ENCODE peak calls at places on chromosomes 4 and X, in nine cellular contexts. V is H1, K is esophagus muscularis mucosa, N is GM23338, F is GM12878, C is breast epithelium, T is vagina, P is K562, U is endothelial cell of umbilical vein. J is an unnamed sample. For H3K27me3 and H3K4me1, the result is how much of the 10 kb centered on the place peaks cover.

GRCh38 chr4:83738895-83739294 is 203.0 kb downstream of the GPAT3 start:
- DNase-seq in V (no peak), K (no peak), N (no peak), F (no peak), C (no peak), T (no peak), P (no peak), U (no peak), J (no peak)

GRCh38 chrX:82757614-82758013 is 750.5 kb upstream of the POU3F4 start:
- DNase-seq in V (no peak), K (no peak), N (no peak), F (no peak), C (no peak), T (no peak), P (no peak), U (no peak), J (no peak)

GRCh38 chrX:48938721-48939416 is 18.5 kb downstream of the OTUD5 start:
- DNase-seq in V (no peak), K (no peak), N (no peak), F (peak), C (no peak), T (no peak), P (no peak), U (no peak), J (no peak)

GRCh38 chr4:38382492-38382891 is 281.5 kb upstream of the KLF3 start:
- DNase-seq in V (no peak), K (no peak), N (no peak), F (no peak), C (no peak), T (no peak), P (peak), U (no peak), J (no peak)

GRCh38 chrX:153644356-153645125 is 2.5 kb upstream of the DUSP9 start:
- DNase-seq in V (peak), K (no peak), N (peak), F (no peak), C (no peak), T (no peak), P (peak), U (no peak), J (no peak)

GRCh38 chr4:145230726-145231125 is 50.3 kb upstream of the OTUD4 start:
- DNase-seq in V (no peak), K (no peak), N (no peak), F (no peak), C (no peak), T (no peak), P (no peak), U (no peak), J (no peak)

GRCh38 chr4:38188136-38188535 is 227.9 kb downstream of the PTTG2 start:
- DNase-seq in V (no peak), K (no peak), N (no peak), F (no peak), C (no peak), T (no peak), P (no peak), U (no peak), J (no peak)

GRCh38 chrX:33855251-33855650 is 276.9 kb downstream of the FAM47A start:
- DNase-seq in V (no peak), K (no peak), N (peak), F (no peak), C (no peak), T (no peak), P (no peak), U (no peak), J (no peak)

GRCh38 chr4:164952551-164952950 is 24.9 kb downstream of the TRIM61 start:
- DNase-seq in V (no peak), K (no peak), N (no peak), F (no peak), C (no peak), T (no peak), P (no peak), U (no peak), J (no peak)

GRCh38 chr4:165383757-165384156 is 4.9 kb downstream of the CPE start:
- DNase-seq in V (no peak), K (no peak), N (no peak), F (no peak), C (no peak), T (no peak), P (no peak), U (no peak), J (no peak)

GRCh38 chr4:14196141-14196540 is 568.6 kb upstream of the BOD1L1 start:
- DNase-seq in V (peak), K (no peak), N (peak), F (no peak), C (no peak), T (no peak), P (peak), U (peak), J (no peak)

GRCh38 chr4:26746742-26747351 is 113.8 kb upstream of the STIM2 start:
- DNase-seq in V (no peak), K (no peak), N (no peak), F (peak), C (no peak), T (no peak), P (peak), U (no peak), J (no peak)

GRCh38 chr4:81781824-81782223 is 310.1 kb upstream of the RASGEF1B start:
- DNase-seq in V (no peak), K (no peak), N (no peak), F (no peak), C (no peak), T (no peak), P (no peak), U (no peak), J (no peak)

GRCh38 chrX:53768451-53769246 is 82.1 kb upstream of the HUWE1 start:
- DNase-seq in V (no peak), K (no peak), N (no peak), F (no peak), C (no peak), T (no peak), P (no peak), U (no peak), J (no peak)

GRCh38 chr4:118816538-118817177 is 19.3 kb downstream of the SEC24D start:
- DNase-seq in V (no peak), K (no peak), N (no peak), F (no peak), C (no peak), T (no peak), P (no peak), U (peak), J (no peak)

GRCh38 chr4:6926681-6927478 is 17.3 kb downstream of the TBC1D14 start:
- DNase-seq in V (no peak), K (no peak), N (no peak), F (no peak), C (no peak), T (no peak), P (peak), U (no peak), J (no peak)

GRCh38 chrX:40007746-40008705 is 89.7 kb downstream of the BCOR start:
- DNase-seq in V (peak), K (no peak), N (peak), F (no peak), C (no peak), T (no peak), P (no peak), U (no peak), J (no peak)
- H3K27me3 ChIP-seq in V (half or more), K (under half), N (half or more), F (under half), C (under half), T (under half), P (under half), U (under half), J (under half)

GRCh38 chr4:25158817-25159216 is 1.4 kb downstream of the SEPSECS start:
- DNase-seq in V (no peak), K (no peak), N (no peak), F (no peak), C (no peak), T (no peak), P (no peak), U (no peak), J (no peak)

GRCh38 chr4:25162566-25162965 is 2.3 kb upstream of the SEPSECS start:
- DNase-seq in V (no peak), K (no peak), N (no peak), F (no peak), C (no peak), T (no peak), P (no peak), U (no peak), J (no peak)

GRCh38 chr4:25159837-25160713 is at the start of gene SEPSECS:
- DNase-seq in V (peak), K (peak), N (peak), F (peak), C (peak), T (peak), P (peak), U (peak), J (peak)

GRCh38 chr4:25161599-25161960 is 1.3 kb upstream of the SEPSECS start:
- DNase-seq in V (no peak), K (no peak), N (no peak), F (no peak), C (no peak), T (no peak), P (peak), U (no peak), J (no peak)

GRCh38 chr4:25160714-25161598 is 707 bp upstream of the SEPSECS start:
- DNase-seq in V (no peak), K (no peak), N (no peak), F (no peak), C (no peak), T (no peak), P (peak), U (no peak), J (no peak)
- TF ChIP-seq POLR2AphosphoS5 in V (no peak), K (no peak), N (no peak), F (no peak), C (no peak), T (no peak), P (peak), U (peak), J (no peak)

DNA sequence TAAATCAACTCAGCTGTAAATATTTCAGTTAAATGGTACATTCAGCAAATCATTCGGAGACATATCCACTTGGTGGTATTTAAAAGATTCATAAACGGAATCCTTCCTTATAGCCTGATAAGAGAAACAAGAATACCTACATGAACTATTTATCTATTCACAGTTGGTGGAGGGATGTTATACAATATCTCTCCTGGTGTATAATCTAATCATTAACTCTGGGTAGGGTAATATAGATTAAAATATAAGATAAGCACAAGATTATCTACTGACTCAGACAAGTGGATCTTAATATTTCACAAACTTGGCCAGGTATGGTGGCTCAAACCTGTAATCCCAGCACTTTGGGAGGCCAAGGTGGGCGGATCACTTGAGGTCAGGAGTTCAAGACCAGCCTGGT is 164.5 kb upstream of the MAP3K15 start:
- DNase-seq in V (no peak), K (no peak), N (no peak), F (no peak), C (no peak), T (no peak), P (no peak), U (no peak), J (no peak)
- H3K4me1 ChIP-seq in V (under half), K (under half), N (under half), F (under half), C (under half), T (under half), P (under half), U (under half), J (under half)

GRCh38 chr4:64883087-64883926 is 474.1 kb upstream of the TECRL start:
- DNase-seq in V (no peak), K (no peak), N (no peak), F (no peak), C (no peak), T (no peak), P (no peak), U (no peak), J (no peak)
- H3K27me3 ChIP-seq in V (under half), K (under half), N (under half), F (under half), C (under half), T (under half), P (under half), U (under half), J (under half)

GRCh38 chrX:68685722-68686683 is 38.5 kb downstream of the STARD8 start:
- DNase-seq in V (peak), K (no peak), N (peak), F (no peak), C (no peak), T (no peak), P (peak), U (peak), J (no peak)
- TF ChIP-seq POLR2AphosphoS5 in V (no peak), K (peak), N (peak), F (no peak), C (no peak), T (no peak), P (no peak), U (peak), J (no peak)

GRCh38 chr4:4504783-4505182 is 37.1 kb downstream of the STX18 start:
- DNase-seq in V (no peak), K (no peak), N (no peak), F (no peak), C (no peak), T (no peak), P (no peak), U (no peak), J (no peak)
- H3K4me1 ChIP-seq in V (under half), K (under half), N (under half), F (under half), C (under half), T (under half), P (under half), U (under half), J (under half)

GRCh38 chr4:112522389-112522788 is 6.4 kb upstream of the NEUROG2 start:
- DNase-seq in V (no peak), K (no peak), N (no peak), F (no peak), C (no peak), T (no peak), P (no peak), U (no peak), J (no peak)
- H3K27me3 ChIP-seq in V (half or more), K (half or more), N (half or more), F (under half), C (under half), T (under half), P (under half), U (half or more), J (half or more)

GRCh38 chrX:39396358-39396995 is 595.2 kb downstream of the MID1IP1 start:
- DNase-seq in V (no peak), K (no peak), N (no peak), F (no peak), C (no peak), T (no peak), P (no peak), U (no peak), J (no peak)

GRCh38 chrX:39398215-39398972 is 597.1 kb downstream of the MID1IP1 start:
- DNase-seq in V (no peak), K (no peak), N (no peak), F (no peak), C (no peak), T (no peak), P (no peak), U (no peak), J (no peak)

GRCh38 chrX:39399387-39399786 is 598.1 kb downstream of the MID1IP1 start:
- DNase-seq in V (no peak), K (no peak), N (no peak), F (no peak), C (no peak), T (no peak), P (no peak), U (peak), J (no peak)

GRCh38 chrX:39398973-39399268 is 597.7 kb downstream of the MID1IP1 start:
- DNase-seq in V (no peak), K (no peak), N (no peak), F (no peak), C (no peak), T (no peak), P (no peak), U (peak), J (no peak)

GRCh38 chrX:39397561-39398200 is 596.4 kb downstream of the MID1IP1 start:
- DNase-seq in V (no peak), K (no peak), N (no peak), F (no peak), C (no peak), T (no peak), P (no peak), U (no peak), J (no peak)
- TF ChIP-seq POLR2AphosphoS5 in V (no peak), K (no peak), N (no peak), F (no peak), C (no peak), T (no peak), P (no peak), U (no peak), J (no peak)